ENCODE peak calls at places on chromosomes 7 and 10, in ten cellular contexts. N, K, A, M, Q, U, B, Z, Y and P are unnamed samples.

GRCh38 chr10:105291571-105291970 is 650.5 kb downstream of the SORCS3 start:
- DNase-seq in K (no peak), B (no peak), Y (no peak), N (no peak), Z (no peak), A (no peak), U (no peak), M (no peak), Q (no peak), P (no peak)

GRCh38 chr7:142930126-142930730 is 3.3 kb downstream of the TRPV5 start:
- DNase-seq in Z (no peak), Q (no peak), N (no peak), B (no peak), U (no peak), A (no peak), M (no peak), K (no peak), Y (no peak), P (no peak)

GRCh38 chr10:61987951-61988379 is 86.5 kb downstream of the ARID5B start:
- DNase-seq in U (no peak), K (no peak), M (peak), N (no peak), A (no peak), Q (no peak), Y (no peak), B (no peak), Z (peak), P (no peak)

GRCh38 chr10:71090801-71091200 is 121.6 kb upstream of the UNC5B start:
- DNase-seq in K (no peak), U (no peak), Z (no peak), N (no peak), Q (no peak), B (no peak), M (no peak), A (no peak), Y (no peak), P (peak)

GRCh38 chr7:116232402-116232749 is 22.0 kb downstream of the TES start:
- DNase-seq in N (no peak), Q (no peak), Y (no peak), A (no peak), K (no peak), Z (no peak), U (no peak), B (no peak), M (no peak), P (no peak)

GRCh38 chr7:24732646-24733413 is 24.4 kb downstream of the GSDME start:
- DNase-seq in M (no peak), A (peak), B (no peak), K (no peak), Y (no peak), U (peak), Q (no peak), N (no peak), Z (no peak), P (no peak)

GRCh38 chr10:31100662-31101061 is 69.0 kb upstream of the ZNF438 start:
- DNase-seq in A (no peak), B (no peak), Q (no peak), Z (no peak), Y (no peak), M (no peak), K (no peak), N (no peak), U (peak), P (no peak)

GRCh38 chr7:99369767-99370353 is 4.7 kb upstream of the ARPC1B start:
- DNase-seq in M (no peak), N (peak), A (no peak), Q (no peak), B (no peak), K (no peak), Z (no peak), U (peak), Y (no peak), P (no peak)

GRCh38 chr10:43201545-43202131 is 63.4 kb downstream of the CSGALNACT2 start:
- DNase-seq in B (no peak), M (peak), U (no peak), K (no peak), A (no peak), Q (peak), N (peak), Z (no peak), Y (no peak), P (no peak)

GRCh38 chr10:6049031-6049400 is 13.2 kb downstream of the IL2RA start:
- DNase-seq in N (no peak), A (no peak), Q (no peak), Z (no peak), K (no peak), B (no peak), Y (no peak), U (no peak), M (no peak), P (no peak)

GRCh38 chr10:59903871-59904270 is 2.5 kb downstream of the CCDC6 start:
- DNase-seq in N (no peak), A (no peak), K (no peak), Q (no peak), Y (no peak), U (no peak), Z (no peak), M (no peak), B (no peak), P (no peak)

GRCh38 chr7:132461043-132461592 is 115.2 kb downstream of the PLXNA4 start:
- DNase-seq in U (no peak), M (no peak), Y (no peak), B (no peak), N (no peak), K (no peak), A (no peak), Z (no peak), Q (no peak), P (no peak)

GRCh38 chr7:4774804-4775280 is 581 bp upstream of the AP5Z1 start:
- DNase-seq in Y (no peak), A (peak), K (no peak), B (no peak), M (peak), U (peak), N (no peak), Z (no peak), Q (peak), P (no peak)

GRCh38 chr10:90148121-90148855 is 446.9 kb downstream of the KIF20B start:
- DNase-seq in B (no peak), A (peak), Y (peak), K (no peak), U (peak), Z (no peak), Q (no peak), M (no peak), N (no peak), P (no peak)

GRCh38 chr10:23157239-23157661 is 34.9 kb upstream of the PTF1A start:
- DNase-seq in Q (no peak), M (peak), N (no peak), Y (no peak), U (peak), B (no peak), K (no peak), Z (no peak), A (no peak), P (no peak)

GRCh38 chr10:69404786-69405185 is 11.9 kb downstream of the TACR2 start:
- DNase-seq in Q (no peak), A (no peak), Y (no peak), B (no peak), N (no peak), Z (no peak), M (no peak), K (no peak), U (no peak), P (no peak)